ENCODE peak calls at places on chromosomes 16 and 17, in six cellular contexts. Y is GM10248, H is GM03348, R is substantia nigra, E is prostate gland, T is transverse colon. J is an unnamed sample.

GRCh38 chr17:44086364-44087311 is 16.1 kb downstream of the G6PC3 start:
- DNase-seq in H (peak), Y (no peak), E (no peak), T (no peak), R (peak), J (peak)

GRCh38 chr16:67901734-67902133 is 8.7 kb downstream of the PSKH1 start:
- DNase-seq in T (peak), E (no peak), H (no peak), Y (no peak), R (no peak), J (no peak)

GRCh38 chr16:28491080-28491969 is 549 bp downstream of the CLN3 start:
- DNase-seq in R (no peak), Y (peak), H (peak), T (peak), E (peak), J (peak)

GRCh38 chr17:13490906-13491502 is 110.7 kb downstream of the HS3ST3A1 start:
- DNase-seq in E (no peak), R (no peak), T (no peak), H (no peak), Y (no peak), J (no peak)

GRCh38 chr16:82748026-82748425 is 121.3 kb downstream of the CDH13 start:
- DNase-seq in E (no peak), H (peak), R (no peak), T (no peak), Y (no peak), J (peak)

GRCh38 chr17:41325126-41325525 is 9.6 kb upstream of the KRTAP17-1 start:
- DNase-seq in E (no peak), Y (no peak), H (no peak), R (no peak), T (no peak), J (no peak)

GRCh38 chr16:81995651-81996050 is 15.6 kb downstream of the SDR42E1 start:
- DNase-seq in H (no peak), Y (no peak), R (no peak), E (no peak), T (no peak), J (peak)

GRCh38 chr17:40480501-40481003 is 20.9 kb downstream of the TNS4 start:
- DNase-seq in T (peak), H (no peak), R (no peak), Y (peak), E (no peak), J (peak)

GRCh38 chr16:48366165-48367093 is 18.8 kb downstream of the SIAH1 start:
- DNase-seq in E (peak), Y (peak), R (no peak), H (peak), T (peak), J (peak)

GRCh38 chr16:84065536-84066132 is 23.0 kb upstream of the SLC38A8 start:
- DNase-seq in E (peak), H (peak), T (peak), R (no peak), Y (no peak), J (peak)

GRCh38 chr17:56489980-56490379 is 103.5 kb upstream of the NOG start:
- DNase-seq in H (no peak), Y (no peak), T (no peak), E (no peak), R (no peak), J (no peak)

GRCh38 chr17:62704381-62704971 is 77.0 kb downstream of the MRC2 start:
- DNase-seq in T (peak), R (peak), H (peak), Y (no peak), E (peak), J (no peak)

GRCh38 chr17:2841606-2842005 is 45.4 kb downstream of the RAP1GAP2 start:
- DNase-seq in R (no peak), H (no peak), E (no peak), T (no peak), Y (no peak), J (no peak)

GRCh38 chr17:56678249-56679144 is 85.0 kb downstream of the NOG start:
- DNase-seq in E (no peak), Y (no peak), H (peak), R (no peak), T (no peak), J (peak)

GRCh38 chr16:17476414-17477259 is 5.9 kb upstream of the XYLT1 start:
- DNase-seq in Y (peak), T (peak), R (no peak), E (peak), H (peak), J (peak)

GRCh38 chr16:21526923-21527807 is 72.2 kb upstream of the METTL9 start:
- DNase-seq in T (no peak), E (no peak), R (no peak), Y (no peak), H (no peak), J (no peak)

GRCh38 chr17:61984826-61985225 is 57.0 kb upstream of the INTS2 start:
- DNase-seq in R (no peak), Y (no peak), T (no peak), E (no peak), H (no peak), J (no peak)

GRCh38 chr16:73125860-73126259 is 77.9 kb upstream of the ZFHX3 start:
- DNase-seq in E (no peak), R (no peak), T (no peak), Y (no peak), H (peak), J (peak)

GRCh38 chr16:2422123-2422867 is 7.0 kb upstream of the CCNF start:
- DNase-seq in R (no peak), T (no peak), E (no peak), Y (peak), H (no peak), J (no peak)

GRCh38 chr16:88539652-88540345 is 30.4 kb upstream of the ZC3H18 start:
- DNase-seq in Y (no peak), R (no peak), E (no peak), H (peak), T (no peak), J (no peak)

GRCh38 chr17:51238253-51238887 is 21.5 kb downstream of the MBTD1 start:
- DNase-seq in E (no peak), Y (peak), H (no peak), T (no peak), R (no peak), J (peak)

GRCh38 chr16:2528161-2529060 is 2.8 kb downstream of the CEMP1 start:
- DNase-seq in R (no peak), Y (no peak), E (no peak), T (no peak), H (no peak), J (no peak)

GRCh38 chr16:27225536-27226360 is 22.4 kb downstream of the KDM8 start:
- DNase-seq in Y (no peak), H (no peak), T (peak), E (no peak), R (no peak), J (no peak)

GRCh38 chr17:39674702-39675389 is 6.6 kb downstream of the PNMT start:
- DNase-seq in Y (peak), H (no peak), T (peak), E (peak), R (no peak), J (no peak)

GRCh38 chr17:60600490-60601431 is 768 bp downstream of the PPM1D start:
- DNase-seq in R (peak), Y (peak), T (peak), E (peak), H (peak), J (peak)

GRCh38 chr17:14619821-14620220 is 318.9 kb downstream of the HS3ST3B1 start:
- DNase-seq in T (no peak), Y (no peak), E (no peak), H (no peak), R (no peak), J (no peak)

GRCh38 chr17:75891605-75892555 is 4.9 kb downstream of the TRIM65 start:
- DNase-seq in E (no peak), R (no peak), T (no peak), Y (no peak), H (no peak), J (no peak)

GRCh38 chr17:63345598-63345997 is 100.5 kb downstream of the CYB561 start:
- DNase-seq in Y (no peak), E (no peak), R (no peak), T (no peak), H (peak), J (no peak)

GRCh38 chr17:40612510-40613244 is 34.9 kb downstream of the SMARCE1 start:
- DNase-seq in H (no peak), E (no peak), Y (no peak), T (no peak), R (no peak), J (no peak)

GRCh38 chr16:75351183-75351582 is 82.1 kb downstream of the CFDP1 start:
- DNase-seq in R (no peak), T (no peak), E (no peak), H (peak), Y (no peak), J (peak)

GRCh38 chr16:68406458-68407041 is 41.8 kb downstream of the SMPD3 start:
- DNase-seq in T (no peak), E (peak), R (no peak), Y (no peak), H (peak), J (no peak)

GRCh38 chr16:17945080-17945601 is 391.4 kb downstream of the NPIPA8 start:
- DNase-seq in E (no peak), H (no peak), Y (no peak), T (no peak), R (no peak), J (no peak)

GRCh38 chr17:82752371-82753200 is 721 bp downstream of the TBCD start:
- DNase-seq in T (peak), Y (peak), E (no peak), R (no peak), H (peak), J (peak)

J was measured in lung microvascular endothelial cell.